ENCODE peak calls at places on chromosomes 4 and X, in four cellular contexts. One of them, this sample, is unnamed.

GRCh38 chrX:56792270-56793111 is 63.4 kb downstream of the NBDY start:
- DNase-seq in activated CD8-positive, alpha-beta memory T cell treated with anti-CD3 and anti-CD28 coated beads, Interleukin-2, amount 50 U/mL, for 4 hours: peak; percentile 5
- DNase-seq in HEK293T: no peak
- DNase-seq in cerebellar cortex: no peak
- DNase-seq in this sample: no peak

GRCh38 chr4:56414135-56414675 is 21.2 kb downstream of the PPAT start:
- DNase-seq in activated CD8-positive, alpha-beta memory T cell treated with anti-CD3 and anti-CD28 coated beads, Interleukin-2, amount 50 U/mL, for 4 hours: no peak
- DNase-seq in HEK293T: no peak
- DNase-seq in cerebellar cortex: no peak
- DNase-seq in this sample: no peak

GRCh38 chr4:10333942-10334341 is 123.3 kb downstream of the ZNF518B start:
- DNase-seq in activated CD8-positive, alpha-beta memory T cell treated with anti-CD3 and anti-CD28 coated beads, Interleukin-2, amount 50 U/mL, for 4 hours: no peak
- DNase-seq in HEK293T: no peak
- DNase-seq in cerebellar cortex: no peak
- DNase-seq in this sample: peak; percentile 35

GRCh38 chrX:115013705-115014104 is 3.7 kb downstream of the IL13RA2 start:
- DNase-seq in activated CD8-positive, alpha-beta memory T cell treated with anti-CD3 and anti-CD28 coated beads, Interleukin-2, amount 50 U/mL, for 4 hours: no peak
- DNase-seq in HEK293T: no peak
- DNase-seq in cerebellar cortex: no peak
- DNase-seq in this sample: no peak

GRCh38 chr4:38688676-38689355 is 24.8 kb downstream of the KLF3 start:
- DNase-seq in activated CD8-positive, alpha-beta memory T cell treated with anti-CD3 and anti-CD28 coated beads, Interleukin-2, amount 50 U/mL, for 4 hours: no peak
- DNase-seq in HEK293T: no peak
- DNase-seq in cerebellar cortex: no peak
- DNase-seq in this sample: no peak

GRCh38 chr4:3256230-3257124 is 7.5 kb downstream of the MSANTD1 start:
- DNase-seq in activated CD8-positive, alpha-beta memory T cell treated with anti-CD3 and anti-CD28 coated beads, Interleukin-2, amount 50 U/mL, for 4 hours: no peak
- DNase-seq in HEK293T: no peak
- DNase-seq in cerebellar cortex: no peak
- DNase-seq in this sample: peak; percentile 28

GRCh38 chr4:148447672-148448071 is 5.5 kb upstream of the NR3C2 start:
- DNase-seq in activated CD8-positive, alpha-beta memory T cell treated with anti-CD3 and anti-CD28 coated beads, Interleukin-2, amount 50 U/mL, for 4 hours: peak; percentile 33
- DNase-seq in HEK293T: no peak
- DNase-seq in cerebellar cortex: peak; percentile 32
- DNase-seq in this sample: no peak

GRCh38 chrX:105822138-105823091 is at the start of gene NRK:
- DNase-seq in activated CD8-positive, alpha-beta memory T cell treated with anti-CD3 and anti-CD28 coated beads, Interleukin-2, amount 50 U/mL, for 4 hours: no peak
- DNase-seq in HEK293T: peak; percentile 10
- DNase-seq in cerebellar cortex: no peak
- DNase-seq in this sample: no peak

GRCh38 chr4:54716478-54717065 is 58.8 kb downstream of the KIT start:
- DNase-seq in activated CD8-positive, alpha-beta memory T cell treated with anti-CD3 and anti-CD28 coated beads, Interleukin-2, amount 50 U/mL, for 4 hours: no peak
- DNase-seq in HEK293T: no peak
- DNase-seq in cerebellar cortex: no peak
- DNase-seq in this sample: no peak

GRCh38 chrX:17788956-17789562 is 51.8 kb downstream of the SCML1 start:
- DNase-seq in activated CD8-positive, alpha-beta memory T cell treated with anti-CD3 and anti-CD28 coated beads, Interleukin-2, amount 50 U/mL, for 4 hours: no peak
- DNase-seq in HEK293T: no peak
- DNase-seq in cerebellar cortex: no peak
- DNase-seq in this sample: no peak

GRCh38 chrX:123219916-123220315 is 35.8 kb downstream of the GRIA3 start:
- DNase-seq in activated CD8-positive, alpha-beta memory T cell treated with anti-CD3 and anti-CD28 coated beads, Interleukin-2, amount 50 U/mL, for 4 hours: no peak
- DNase-seq in HEK293T: no peak
- DNase-seq in cerebellar cortex: no peak
- DNase-seq in this sample: no peak

GRCh38 chrX:103483720-103484119 is 35.6 kb downstream of the RAB40A start:
- DNase-seq in activated CD8-positive, alpha-beta memory T cell treated with anti-CD3 and anti-CD28 coated beads, Interleukin-2, amount 50 U/mL, for 4 hours: no peak
- DNase-seq in HEK293T: no peak
- DNase-seq in cerebellar cortex: no peak
- DNase-seq in this sample: no peak

GRCh38 chrX:74540635-74541249 is 73.7 kb downstream of the RLIM start:
- DNase-seq in activated CD8-positive, alpha-beta memory T cell treated with anti-CD3 and anti-CD28 coated beads, Interleukin-2, amount 50 U/mL, for 4 hours: no peak
- DNase-seq in HEK293T: no peak
- DNase-seq in cerebellar cortex: no peak
- DNase-seq in this sample: no peak

GRCh38 chr4:52714597-52715254 is 36.5 kb downstream of the ERVMER34-1 start:
- DNase-seq in activated CD8-positive, alpha-beta memory T cell treated with anti-CD3 and anti-CD28 coated beads, Interleukin-2, amount 50 U/mL, for 4 hours: no peak
- DNase-seq in HEK293T: no peak
- DNase-seq in cerebellar cortex: no peak
- DNase-seq in this sample: no peak

GRCh38 chr4:8921465-8921864 is 49.8 kb upstream of the HMX1 start:
- DNase-seq in activated CD8-positive, alpha-beta memory T cell treated with anti-CD3 and anti-CD28 coated beads, Interleukin-2, amount 50 U/mL, for 4 hours: no peak
- DNase-seq in HEK293T: peak; percentile 1
- DNase-seq in cerebellar cortex: no peak
- DNase-seq in this sample: no peak

This sample was measured in Caco-2.